ENCODE peak calls at places on chromosomes 6 and 20, in four cellular contexts. S, P, F and I are unnamed samples.

GRCh38 chr20:19647992-19648391 is 110.1 kb upstream of the RIN2 start:
- DNase-seq in S (no peak), F (no peak), P (no peak), I (no peak)

GRCh38 chr6:164167873-164168405 is 753.4 kb downstream of the QKI start:
- DNase-seq in S (no peak), P (peak; percentile 68), F (no peak), I (no peak)

GRCh38 chr6:166029506-166029905 is 138.1 kb downstream of the TBXT start:
- DNase-seq in F (no peak), S (no peak), P (no peak), I (no peak)

GRCh38 chr6:126480268-126480667 is 140.4 kb downstream of the CENPW start:
- DNase-seq in S (no peak), F (no peak), P (no peak), I (no peak)

GRCh38 chr6:128410584-128410983 is 109.8 kb downstream of the PTPRK start:
- DNase-seq in F (no peak), P (no peak), S (no peak), I (no peak)

GRCh38 chr6:155026366-155027045 is 31.4 kb downstream of the TIAM2 start:
- DNase-seq in F (peak; percentile 76), S (no peak), P (no peak), I (peak; percentile 52)

GRCh38 chr20:50272413-50273120 is 81.9 kb downstream of the CEBPB start:
- DNase-seq in F (peak; percentile 6), S (no peak), P (no peak), I (no peak)

GRCh38 chr20:54746796-54747195 is 271.4 kb downstream of the DOK5 start:
- DNase-seq in P (no peak), S (no peak), F (no peak), I (no peak)

GRCh38 chr6:142653710-142654274 is 291.2 kb downstream of the HIVEP2 start:
- DNase-seq in S (no peak), F (no peak), P (no peak), I (no peak)

GRCh38 chr6:37525460-37526357 is 26.0 kb upstream of the CCDC167 start:
- DNase-seq in P (peak; percentile 60), S (no peak), F (no peak), I (no peak)

GRCh38 chr6:130473886-130474285 is 108.1 kb downstream of the TMEM200A start:
- DNase-seq in F (no peak), P (no peak), S (no peak), I (no peak)

GRCh38 chr6:90286884-90287488 is 9.7 kb downstream of the BACH2 start:
- DNase-seq in P (peak; percentile 41), F (no peak), S (peak; percentile 46), I (peak; percentile 23)

GRCh38 chr20:46993465-46994095 is 98.9 kb downstream of the EYA2 start:
- DNase-seq in P (no peak), S (no peak), F (no peak), I (no peak)

GRCh38 chr6:127539292-127539691 is 20.2 kb upstream of the MTCL3 start:
- DNase-seq in S (no peak), F (no peak), P (peak; percentile 47), I (no peak)

GRCh38 chr6:157292202-157292601 is 31.1 kb downstream of the TMEM242 start:
- DNase-seq in S (no peak), P (no peak), F (no peak), I (no peak)

GRCh38 chr20:62742550-62742949 is 33.9 kb downstream of the NTSR1 start:
- DNase-seq in P (no peak), S (no peak), F (peak; percentile 36), I (no peak)

GRCh38 chr6:111774346-111774703 is 98.9 kb downstream of the FYN start:
- DNase-seq in S (no peak), F (no peak), P (no peak), I (peak; percentile 32)

GRCh38 chr20:63843222-63843621 is 12.2 kb upstream of the ZBTB46 start:
- DNase-seq in P (no peak), S (no peak), F (no peak), I (no peak)

GRCh38 chr6:148776321-148776966 is 29.6 kb downstream of the UST start:
- DNase-seq in F (no peak), S (no peak), P (no peak), I (no peak)

GRCh38 chr6:90375681-90376439 is 79.2 kb upstream of the BACH2 start:
- DNase-seq in S (no peak), F (no peak), P (no peak), I (no peak)

GRCh38 chr6:14284969-14285368 is 167.4 kb downstream of the CD83 start:
- DNase-seq in F (no peak), S (no peak), P (no peak), I (no peak)

GRCh38 chr20:2762578-2763131 is 37.8 kb downstream of the CPXM1 start:
- DNase-seq in F (no peak), S (no peak), P (no peak), I (no peak)

GRCh38 chr6:73314577-73315492 is 39.2 kb downstream of the DPPA5 start:
- DNase-seq in P (no peak), F (no peak), S (no peak), I (no peak)
- H3K4me3 ChIP-seq in P (no peak overlapping the region), F (peak overlapping the region; percentile 34), S (no peak overlapping the region), I (no peak overlapping the region)

GRCh38 chr6:81774542-81774941 is 22.1 kb upstream of the TENT5A start:
- DNase-seq in P (no peak), F (no peak), S (no peak), I (no peak)

GRCh38 chr6:81777586-81778268 is 25.2 kb upstream of the TENT5A start:
- DNase-seq in S (no peak), P (no peak), F (no peak), I (no peak)

GRCh38 chr6:81770395-81770794 is 17.9 kb upstream of the TENT5A start:
- DNase-seq in P (no peak), F (no peak), S (no peak), I (no peak)

GRCh38 chr6:81772741-81773140 is 20.3 kb upstream of the TENT5A start:
- DNase-seq in P (no peak), F (no peak), S (no peak), I (no peak)

DNA sequence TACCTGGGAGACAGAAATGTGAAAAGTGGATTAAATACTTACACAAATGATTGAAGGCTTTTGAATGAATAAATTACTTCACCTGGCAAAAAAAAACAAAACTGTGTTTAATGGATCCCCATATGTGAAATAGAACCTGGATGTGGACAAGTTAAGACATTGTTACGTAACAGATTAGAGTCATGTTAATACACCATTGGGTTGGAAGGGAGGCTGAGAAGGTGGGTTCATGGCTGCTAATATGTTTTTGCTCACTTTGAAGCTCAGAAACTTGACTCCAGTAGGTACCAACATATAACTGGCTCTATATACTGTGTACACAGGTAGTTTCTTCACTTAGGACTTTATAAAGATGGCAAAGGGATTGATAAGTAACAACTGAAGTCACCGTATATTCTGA is 21.4 kb upstream of the TENT5A start:
- DNase-seq in F (no peak), P (no peak), S (no peak), I (no peak)
- H3K36me3 ChIP-seq in F (no peaks in the 10 kb centered on the region), P (no peaks in the 10 kb centered on the region), S (no peaks in the 10 kb centered on the region), I (no peaks in the 10 kb centered on the region)

DNA sequence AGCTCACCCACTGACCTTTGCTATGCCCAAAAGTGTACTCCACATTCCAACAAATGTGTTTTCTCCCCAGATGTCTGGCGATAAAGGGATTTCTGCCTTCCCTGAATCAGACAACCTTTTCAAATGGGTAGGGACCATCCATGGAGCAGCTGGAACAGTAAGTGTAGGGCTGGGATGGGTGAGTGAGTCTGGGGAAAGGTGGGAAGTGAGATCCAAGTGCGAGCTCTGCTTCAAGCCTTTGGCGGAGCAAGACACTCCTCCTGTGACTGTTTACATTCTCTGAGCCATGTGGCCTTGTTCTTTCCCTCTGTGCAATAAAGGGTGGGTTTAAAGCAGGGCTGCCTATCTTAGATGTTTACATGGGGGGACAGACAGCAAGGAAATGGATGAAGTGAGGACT is 1.9 kb downstream of the UBE2C start:
- DNase-seq in F (no peak), S (no peak), P (no peak), I (no peak)
- H3K4me3 ChIP-seq in F (no peak overlapping the region), S (peak overlapping the region; percentile 20), P (no peak overlapping the region), I (no peak overlapping the region)

GRCh38 chr6:43781941-43782704 is 12.1 kb downstream of the VEGFA start:
- DNase-seq in P (no peak), S (no peak), F (no peak), I (no peak)
- H3K36me3 ChIP-seq in P (peaks cover 15% of the 10 kb centered on the region), S (peaks cover 87% of the 10 kb centered on the region), F (peaks cover 93% of the 10 kb centered on the region), I (peaks cover 86% of the 10 kb centered on the region)

GRCh38 chr20:4243071-4243470 is 227.7 kb upstream of the RNF24 start:
- DNase-seq in S (no peak), P (no peak), F (no peak), I (no peak)
- H3K4me3 ChIP-seq in S (no peak overlapping the region), P (no peak overlapping the region), F (no peak overlapping the region), I (no peak overlapping the region)

DNA sequence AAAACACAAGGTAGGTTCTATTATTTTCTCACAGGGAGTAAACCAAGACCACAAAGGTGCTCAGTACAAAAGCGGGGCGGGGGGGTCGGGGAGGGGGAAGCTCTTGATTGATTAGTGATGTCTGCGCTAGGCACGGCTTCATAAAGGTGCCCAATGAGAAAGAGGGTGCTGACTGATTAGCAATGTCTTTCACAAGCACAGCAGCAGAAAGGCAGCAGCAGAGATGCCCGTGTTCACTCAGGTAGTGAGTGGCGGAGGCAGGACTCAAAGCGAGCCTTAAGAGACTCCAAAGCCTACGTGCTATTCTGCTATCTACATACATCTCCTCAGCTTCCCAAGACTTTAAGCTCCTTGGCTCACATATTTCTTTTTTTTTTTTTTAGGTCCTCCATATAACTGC is 20.3 kb downstream of the NFATC2 start:
- DNase-seq in P (no peak), F (no peak), S (no peak), I (no peak)
- H3K36me3 ChIP-seq in P (no peaks in the 10 kb centered on the region), F (peaks cover under 1% of the 10 kb centered on the region), S (no peaks in the 10 kb centered on the region), I (no peaks in the 10 kb centered on the region)

GRCh38 chr6:135281907-135282306 is 100.8 kb downstream of the MYB start:
- DNase-seq in S (no peak), P (no peak), F (no peak), I (no peak)

GRCh38 chr6:135277422-135277821 is 96.3 kb downstream of the MYB start:
- DNase-seq in S (no peak), P (no peak), F (no peak), I (no peak)

GRCh38 chr6:135282425-135282824 is 101.3 kb downstream of the MYB start:
- DNase-seq in P (no peak), S (no peak), F (no peak), I (no peak)

GRCh38 chr6:135280375-135281136 is 99.4 kb downstream of the MYB start:
- DNase-seq in S (no peak), F (no peak), P (peak; percentile 27), I (no peak)

GRCh38 chr6:135281227-135281626 is 100.1 kb downstream of the MYB start:
- DNase-seq in F (no peak), S (no peak), P (no peak), I (peak; percentile 9)
- H3K4me3 ChIP-seq in F (no peak overlapping the region), S (no peak overlapping the region), P (no peak overlapping the region), I (no peak overlapping the region)

DNA sequence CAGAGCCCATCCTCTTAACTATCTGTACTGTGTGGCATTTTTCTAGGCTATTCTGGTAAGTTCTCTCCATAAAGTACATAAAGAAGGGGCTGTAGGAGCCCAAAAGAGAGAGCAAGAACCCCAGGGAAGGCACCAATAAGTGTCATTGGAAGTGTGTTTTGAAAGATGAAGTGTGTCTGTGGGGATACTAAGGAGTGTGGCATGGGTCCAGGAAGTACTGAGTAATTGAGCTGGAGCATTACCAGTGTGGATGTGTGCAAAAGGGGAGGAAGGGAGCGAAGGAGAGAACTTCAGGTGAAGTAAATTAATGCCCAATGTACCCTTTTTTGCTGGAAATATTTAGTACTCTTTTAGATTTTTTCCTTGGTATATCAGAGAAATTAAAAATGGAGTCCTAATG is 63.9 kb downstream of the KCNS1 start:
- DNase-seq in F (no peak), P (no peak), S (no peak), I (no peak)
- H3K36me3 ChIP-seq in F (no peaks in the 10 kb centered on the region), P (peaks cover 15% of the 10 kb centered on the region), S (peaks cover 9% of the 10 kb centered on the region), I (no peaks in the 10 kb centered on the region)